ENCODE peak calls at places on chromosomes 7 and 10, in six cellular contexts. One of them, this sample, is unnamed.
A peak's percentile ranks its signal among the peaks of the same experiment; 100 is the strongest.

GRCh38 chr7:28804990-28805389 is 153.1 kb downstream of the TRIL start:
- DNase-seq in choroid plexus epithelial cell: peak; percentile 65
- DNase-seq in bronchial epithelial cell: peak; percentile 75
- DNase-seq in heart left ventricle: no peak
- DNase-seq in astrocyte of the spinal cord: peak; percentile 78
- DNase-seq in CD14-positive monocyte: no peak
- DNase-seq in this sample: peak; percentile 81

GRCh38 chr7:44290250-44290616 is 35.2 kb downstream of the CAMK2B start:
- DNase-seq in heart left ventricle: no peak
- DNase-seq in astrocyte of the spinal cord: no peak
- DNase-seq in CD14-positive monocyte: no peak
- DNase-seq in bronchial epithelial cell: no peak
- DNase-seq in choroid plexus epithelial cell: no peak
- DNase-seq in this sample: no peak

GRCh38 chr7:24652551-24652950 is 79.3 kb downstream of the PALS2 start:
- DNase-seq in choroid plexus epithelial cell: no peak
- DNase-seq in astrocyte of the spinal cord: no peak
- DNase-seq in bronchial epithelial cell: no peak
- DNase-seq in heart left ventricle: no peak
- DNase-seq in CD14-positive monocyte: no peak
- DNase-seq in this sample: peak; percentile 46

GRCh38 chr7:47816647-47817046 is 131.6 kb downstream of the PKD1L1 start:
- DNase-seq in choroid plexus epithelial cell: no peak
- DNase-seq in bronchial epithelial cell: peak; percentile 55
- DNase-seq in heart left ventricle: no peak
- DNase-seq in CD14-positive monocyte: no peak
- DNase-seq in astrocyte of the spinal cord: peak; percentile 43
- DNase-seq in this sample: peak; percentile 89

GRCh38 chr10:59362184-59362966 is at the start of gene FAM13C:
- DNase-seq in bronchial epithelial cell: peak; percentile 52
- DNase-seq in choroid plexus epithelial cell: peak; percentile 61
- DNase-seq in CD14-positive monocyte: no peak
- DNase-seq in astrocyte of the spinal cord: peak; percentile 60
- DNase-seq in heart left ventricle: peak; percentile 83
- DNase-seq in this sample: peak; percentile 58

GRCh38 chr7:84002348-84002747 is 192.2 kb downstream of the SEMA3A start:
- DNase-seq in choroid plexus epithelial cell: no peak
- DNase-seq in heart left ventricle: no peak
- DNase-seq in bronchial epithelial cell: peak; percentile 69
- DNase-seq in CD14-positive monocyte: no peak
- DNase-seq in astrocyte of the spinal cord: no peak
- DNase-seq in this sample: no peak

GRCh38 chr7:5266148-5267028 is 16.4 kb upstream of the SLC29A4 start:
- DNase-seq in heart left ventricle: no peak
- DNase-seq in astrocyte of the spinal cord: no peak
- DNase-seq in bronchial epithelial cell: no peak
- DNase-seq in CD14-positive monocyte: no peak
- DNase-seq in choroid plexus epithelial cell: no peak
- DNase-seq in this sample: no peak

GRCh38 chr7:146773506-146773905 is 656.9 kb downstream of the CNTNAP2 start:
- DNase-seq in astrocyte of the spinal cord: peak; percentile 2
- DNase-seq in heart left ventricle: no peak
- DNase-seq in bronchial epithelial cell: no peak
- DNase-seq in CD14-positive monocyte: no peak
- DNase-seq in choroid plexus epithelial cell: peak; percentile 73
- DNase-seq in this sample: no peak

DNA sequence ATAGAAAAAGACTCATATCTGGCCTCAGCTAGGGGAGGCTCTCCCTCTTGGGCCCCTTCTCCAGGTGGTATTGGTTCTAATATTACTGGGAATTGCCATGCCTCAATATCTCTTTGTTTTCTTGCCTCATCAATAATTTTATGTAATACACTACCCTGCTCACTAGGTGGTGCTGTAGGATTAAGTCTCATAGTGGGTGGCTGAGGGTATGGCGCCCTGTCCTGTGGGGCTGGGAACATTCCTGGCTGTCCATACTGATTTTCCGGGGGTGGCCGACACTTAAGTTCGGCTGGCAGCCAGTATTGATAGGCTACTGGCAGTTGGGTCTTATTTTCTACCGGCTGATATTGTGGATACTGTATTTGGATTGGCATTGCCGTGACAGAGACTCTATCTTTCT is 9.0 kb upstream of the TAS2R3 start:
- DNase-seq in bronchial epithelial cell: peak; percentile 23
- DNase-seq in choroid plexus epithelial cell: peak; percentile 46
- DNase-seq in heart left ventricle: no peak
- DNase-seq in CD14-positive monocyte: no peak
- DNase-seq in astrocyte of the spinal cord: no peak
- DNase-seq in this sample: peak; percentile 16
- TF ChIP-seq CTCF in bronchial epithelial cell: peak; percentile 39
- TF ChIP-seq CTCF in choroid plexus epithelial cell: peak; percentile 62
- TF ChIP-seq CTCF in heart left ventricle: no peak
- TF ChIP-seq CTCF in CD14-positive monocyte: peak; percentile 73
- TF ChIP-seq CTCF in astrocyte of the spinal cord: peak; percentile 43
- TF ChIP-seq CTCF in this sample: peak; percentile 43

GRCh38 chr10:48614481-48615383 is 9.9 kb upstream of the ARHGAP22 start:
- DNase-seq in choroid plexus epithelial cell: peak; percentile 58
- DNase-seq in bronchial epithelial cell: peak; percentile 14
- DNase-seq in heart left ventricle: no peak
- DNase-seq in astrocyte of the spinal cord: peak; percentile 50
- DNase-seq in CD14-positive monocyte: no peak
- DNase-seq in this sample: peak; percentile 48
- TF ChIP-seq CTCF in choroid plexus epithelial cell: peak; percentile 54
- TF ChIP-seq CTCF in bronchial epithelial cell: peak; percentile 28
- TF ChIP-seq CTCF in heart left ventricle: no peak
- TF ChIP-seq CTCF in astrocyte of the spinal cord: peak; percentile 53
- TF ChIP-seq CTCF in CD14-positive monocyte: peak; percentile 69
- TF ChIP-seq CTCF in this sample: peak; percentile 44

GRCh38 chr10:104367856-104368255 is 14.2 kb downstream of the CFAP58 start:
- DNase-seq in bronchial epithelial cell: no peak
- DNase-seq in astrocyte of the spinal cord: no peak
- DNase-seq in CD14-positive monocyte: no peak
- DNase-seq in heart left ventricle: no peak
- DNase-seq in choroid plexus epithelial cell: no peak
- DNase-seq in this sample: no peak

GRCh38 chr10:104371753-104372152 is 18.1 kb downstream of the CFAP58 start:
- DNase-seq in choroid plexus epithelial cell: no peak
- DNase-seq in astrocyte of the spinal cord: no peak
- DNase-seq in bronchial epithelial cell: no peak
- DNase-seq in CD14-positive monocyte: no peak
- DNase-seq in heart left ventricle: no peak
- DNase-seq in this sample: no peak

GRCh38 chr10:104368406-104368805 is 14.8 kb downstream of the CFAP58 start:
- DNase-seq in CD14-positive monocyte: no peak
- DNase-seq in bronchial epithelial cell: no peak
- DNase-seq in heart left ventricle: no peak
- DNase-seq in astrocyte of the spinal cord: no peak
- DNase-seq in choroid plexus epithelial cell: no peak
- DNase-seq in this sample: no peak
- TF ChIP-seq CTCF in CD14-positive monocyte: no peak
- TF ChIP-seq CTCF in bronchial epithelial cell: no peak
- TF ChIP-seq CTCF in heart left ventricle: no peak
- TF ChIP-seq CTCF in astrocyte of the spinal cord: no peak
- TF ChIP-seq CTCF in choroid plexus epithelial cell: no peak
- TF ChIP-seq CTCF in this sample: no peak

GRCh38 chr7:130899071-130899451 is 165.1 kb upstream of the KLF14 start:
- DNase-seq in choroid plexus epithelial cell: no peak
- DNase-seq in astrocyte of the spinal cord: no peak
- DNase-seq in bronchial epithelial cell: no peak
- DNase-seq in heart left ventricle: no peak
- DNase-seq in CD14-positive monocyte: no peak
- DNase-seq in this sample: no peak

GRCh38 chr7:130896051-130896881 is 162.3 kb upstream of the KLF14 start:
- DNase-seq in heart left ventricle: no peak
- DNase-seq in CD14-positive monocyte: no peak
- DNase-seq in choroid plexus epithelial cell: peak; percentile 74
- DNase-seq in bronchial epithelial cell: no peak
- DNase-seq in astrocyte of the spinal cord: no peak
- DNase-seq in this sample: no peak

GRCh38 chr7:130896898-130897514 is 163.0 kb upstream of the KLF14 start:
- DNase-seq in choroid plexus epithelial cell: peak; percentile 89
- DNase-seq in bronchial epithelial cell: peak; percentile 60
- DNase-seq in CD14-positive monocyte: peak; percentile 79
- DNase-seq in heart left ventricle: peak; percentile 85
- DNase-seq in astrocyte of the spinal cord: peak; percentile 84
- DNase-seq in this sample: peak; percentile 86

GRCh38 chr7:130899638-130900401 is 165.8 kb upstream of the KLF14 start:
- DNase-seq in CD14-positive monocyte: no peak
- DNase-seq in bronchial epithelial cell: no peak
- DNase-seq in choroid plexus epithelial cell: no peak
- DNase-seq in astrocyte of the spinal cord: no peak
- DNase-seq in heart left ventricle: no peak
- DNase-seq in this sample: no peak

GRCh38 chr7:130897515-130898419 is 163.8 kb upstream of the KLF14 start:
- DNase-seq in CD14-positive monocyte: no peak
- DNase-seq in bronchial epithelial cell: no peak
- DNase-seq in choroid plexus epithelial cell: no peak
- DNase-seq in astrocyte of the spinal cord: no peak
- DNase-seq in heart left ventricle: peak; percentile 61
- DNase-seq in this sample: no peak
- TF ChIP-seq CTCF in CD14-positive monocyte: no peak
- TF ChIP-seq CTCF in bronchial epithelial cell: no peak
- TF ChIP-seq CTCF in choroid plexus epithelial cell: no peak
- TF ChIP-seq CTCF in astrocyte of the spinal cord: no peak
- TF ChIP-seq CTCF in heart left ventricle: no peak
- TF ChIP-seq CTCF in this sample: no peak